ENCODE peak calls at places on chromosomes 12 and 14, in four cellular contexts. One of them, this sample, is unnamed.

GRCh38 chr14:71482701-71483100 is 449.5 kb upstream of the RGS6 start:
- DNase-seq in CD8-positive, alpha-beta T cell: no peak
- DNase-seq in choroid plexus epithelial cell: peak
- DNase-seq in colonic mucosa: no peak
- DNase-seq in this sample: no peak

GRCh38 chr12:12508612-12509011 is 54.1 kb downstream of the DUSP16 start:
- DNase-seq in colonic mucosa: no peak
- DNase-seq in choroid plexus epithelial cell: peak
- DNase-seq in CD8-positive, alpha-beta T cell: no peak
- DNase-seq in this sample: no peak

GRCh38 chr12:92509156-92509758 is 193.5 kb upstream of the PLEKHG7 start:
- DNase-seq in colonic mucosa: no peak
- DNase-seq in CD8-positive, alpha-beta T cell: no peak
- DNase-seq in choroid plexus epithelial cell: no peak
- DNase-seq in this sample: no peak

GRCh38 chr14:88695873-88696272 is 96.9 kb downstream of the EML5 start:
- DNase-seq in choroid plexus epithelial cell: peak
- DNase-seq in CD8-positive, alpha-beta T cell: no peak
- DNase-seq in colonic mucosa: no peak
- DNase-seq in this sample: no peak

GRCh38 chr14:75339059-75339458 is 60.4 kb downstream of the FOS start:
- DNase-seq in CD8-positive, alpha-beta T cell: no peak
- DNase-seq in colonic mucosa: no peak
- DNase-seq in choroid plexus epithelial cell: peak
- DNase-seq in this sample: no peak

GRCh38 chr14:69504775-69505174 is 20.2 kb downstream of the PLEKHD1 start:
- DNase-seq in colonic mucosa: no peak
- DNase-seq in CD8-positive, alpha-beta T cell: no peak
- DNase-seq in choroid plexus epithelial cell: no peak
- DNase-seq in this sample: no peak

GRCh38 chr12:116416161-116416560 is 138.7 kb upstream of the MED13L start:
- DNase-seq in CD8-positive, alpha-beta T cell: no peak
- DNase-seq in choroid plexus epithelial cell: no peak
- DNase-seq in colonic mucosa: no peak
- DNase-seq in this sample: no peak

GRCh38 chr12:66387067-66387466 is 84.8 kb downstream of the HELB start:
- DNase-seq in choroid plexus epithelial cell: peak
- DNase-seq in CD8-positive, alpha-beta T cell: no peak
- DNase-seq in colonic mucosa: no peak
- DNase-seq in this sample: no peak

GRCh38 chr14:65080954-65081747 is 21.2 kb downstream of the MAX start:
- DNase-seq in choroid plexus epithelial cell: peak
- DNase-seq in colonic mucosa: peak
- DNase-seq in CD8-positive, alpha-beta T cell: no peak
- DNase-seq in this sample: no peak

GRCh38 chr14:100308112-100308792 is 2.0 kb upstream of the SLC25A29 start:
- DNase-seq in choroid plexus epithelial cell: no peak
- DNase-seq in CD8-positive, alpha-beta T cell: no peak
- DNase-seq in colonic mucosa: no peak
- DNase-seq in this sample: no peak
- H3K4me3 ChIP-seq in choroid plexus epithelial cell: no peak
- H3K4me3 ChIP-seq in CD8-positive, alpha-beta T cell: no peak
- H3K4me3 ChIP-seq in colonic mucosa: no peak
- H3K4me3 ChIP-seq in this sample: no peak

DNA sequence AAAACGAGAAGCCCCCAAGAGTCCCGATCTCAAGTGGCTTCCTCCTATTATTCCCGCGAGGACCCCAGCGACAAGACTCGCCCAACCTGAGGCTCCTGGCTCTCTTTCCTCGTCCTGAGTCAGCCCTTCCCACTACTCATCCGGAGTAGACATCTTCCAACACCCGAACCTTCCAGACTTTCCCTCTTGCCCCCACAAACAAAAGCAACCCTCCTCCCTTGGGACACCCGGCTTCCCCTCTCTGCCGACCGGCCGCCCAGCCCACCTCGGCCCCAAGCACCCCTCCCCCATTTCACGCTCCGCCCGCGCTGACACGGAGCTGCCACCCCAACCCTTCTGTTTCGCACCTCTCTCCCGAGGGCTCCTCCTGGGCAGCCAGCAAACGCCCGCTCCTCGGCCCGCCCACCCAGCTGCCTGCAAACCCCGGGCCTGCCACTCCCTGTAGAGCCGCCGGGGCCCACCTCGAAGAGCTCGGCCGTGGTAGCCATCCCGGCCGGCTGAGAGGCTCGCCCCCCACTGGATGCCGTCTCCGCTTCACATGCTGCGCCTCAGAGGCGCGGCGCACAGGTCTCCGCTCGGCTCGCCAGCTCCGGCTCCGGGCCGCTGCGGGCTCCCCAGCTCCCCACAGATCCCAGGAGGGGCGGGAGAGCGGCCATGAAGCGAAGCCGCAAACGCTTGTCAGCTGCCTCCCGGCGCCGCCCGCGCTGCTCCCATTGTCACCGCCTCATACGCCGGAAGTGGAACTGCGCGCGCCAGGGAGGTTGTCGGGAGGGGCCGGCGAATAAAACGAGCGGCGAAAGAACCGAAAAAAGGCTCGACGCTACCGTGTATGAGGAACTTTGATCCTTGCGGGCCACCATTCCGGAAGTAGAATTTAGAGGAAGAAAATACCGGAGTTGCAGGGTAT is at the start of the genes AP5M1 and EXOC5:
- DNase-seq in colonic mucosa: peak
- DNase-seq in CD8-positive, alpha-beta T cell: peak
- DNase-seq in choroid plexus epithelial cell: peak
- DNase-seq in this sample: peak
- TF ChIP-seq CTCF in colonic mucosa: no peak
- TF ChIP-seq CTCF in CD8-positive, alpha-beta T cell: no peak
- TF ChIP-seq CTCF in choroid plexus epithelial cell: peak
- TF ChIP-seq CTCF in this sample: no peak

GRCh38 chr12:47779943-47780504 is 7.0 kb downstream of the SLC48A1 start:
- DNase-seq in CD8-positive, alpha-beta T cell: no peak
- DNase-seq in colonic mucosa: no peak
- DNase-seq in choroid plexus epithelial cell: no peak
- DNase-seq in this sample: no peak
- H3K4me3 ChIP-seq in CD8-positive, alpha-beta T cell: no peak
- H3K4me3 ChIP-seq in colonic mucosa: no peak
- H3K4me3 ChIP-seq in choroid plexus epithelial cell: no peak
- H3K4me3 ChIP-seq in this sample: no peak

GRCh38 chr12:83196694-83197350 is 510.1 kb downstream of the TMTC2 start:
- DNase-seq in colonic mucosa: no peak
- DNase-seq in choroid plexus epithelial cell: no peak
- DNase-seq in CD8-positive, alpha-beta T cell: no peak
- DNase-seq in this sample: no peak

GRCh38 chr12:83199069-83199468 is 512.4 kb downstream of the TMTC2 start:
- DNase-seq in choroid plexus epithelial cell: no peak
- DNase-seq in colonic mucosa: no peak
- DNase-seq in CD8-positive, alpha-beta T cell: no peak
- DNase-seq in this sample: no peak

GRCh38 chr12:83197483-83197914 is 510.8 kb downstream of the TMTC2 start:
- DNase-seq in choroid plexus epithelial cell: no peak
- DNase-seq in colonic mucosa: no peak
- DNase-seq in CD8-positive, alpha-beta T cell: no peak
- DNase-seq in this sample: no peak

GRCh38 chr12:83198291-83198690 is 511.6 kb downstream of the TMTC2 start:
- DNase-seq in colonic mucosa: no peak
- DNase-seq in CD8-positive, alpha-beta T cell: no peak
- DNase-seq in choroid plexus epithelial cell: no peak
- DNase-seq in this sample: no peak
- TF ChIP-seq CTCF in colonic mucosa: no peak
- TF ChIP-seq CTCF in CD8-positive, alpha-beta T cell: no peak
- TF ChIP-seq CTCF in choroid plexus epithelial cell: no peak
- TF ChIP-seq CTCF in this sample: no peak

DNA sequence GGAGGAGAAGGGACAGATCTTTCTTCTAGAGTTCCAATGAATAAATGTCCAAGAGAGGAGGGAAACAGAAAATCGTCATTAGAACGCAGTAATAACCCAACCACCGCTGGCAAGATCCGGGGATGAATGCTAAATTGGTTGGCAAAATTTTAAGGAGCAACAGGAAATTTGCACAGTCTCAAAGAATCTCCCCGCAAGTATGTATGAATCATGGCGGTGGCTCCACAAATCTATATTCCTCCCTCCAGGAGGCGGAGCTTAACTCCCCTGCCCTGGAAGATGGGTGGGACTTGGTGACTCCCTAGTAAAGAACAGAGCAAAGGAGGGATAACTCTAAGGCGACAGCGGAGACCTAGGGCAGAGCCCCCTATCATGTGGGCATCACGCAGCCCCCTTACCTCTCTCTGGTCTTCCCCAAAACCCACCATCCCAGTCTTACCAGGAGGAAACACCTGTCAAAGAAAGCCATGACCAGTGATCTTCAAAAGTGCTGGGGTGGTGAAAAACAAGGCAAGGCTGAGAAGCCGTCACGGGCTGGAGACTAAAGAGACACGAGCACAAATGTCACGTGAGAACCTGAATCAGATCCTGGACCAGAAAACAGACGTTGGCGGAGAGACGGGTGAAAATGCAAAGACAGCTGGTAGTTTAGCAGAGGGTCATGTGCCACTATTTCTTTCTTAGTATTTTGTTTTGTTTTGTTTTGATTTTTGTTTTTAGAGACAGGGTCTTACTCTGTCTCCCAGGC is 125.8 kb downstream of the NCOR2 start:
- DNase-seq in CD8-positive, alpha-beta T cell: no peak
- DNase-seq in colonic mucosa: no peak
- DNase-seq in choroid plexus epithelial cell: peak
- DNase-seq in this sample: no peak
- H3K4me3 ChIP-seq in CD8-positive, alpha-beta T cell: no peak
- H3K4me3 ChIP-seq in colonic mucosa: no peak
- H3K4me3 ChIP-seq in choroid plexus epithelial cell: no peak
- H3K4me3 ChIP-seq in this sample: no peak

GRCh38 chr14:56413721-56414120 is 165.9 kb upstream of the TMEM260 start:
- DNase-seq in colonic mucosa: no peak
- DNase-seq in CD8-positive, alpha-beta T cell: no peak
- DNase-seq in choroid plexus epithelial cell: no peak
- DNase-seq in this sample: no peak

GRCh38 chr14:56417173-56417572 is 162.4 kb upstream of the TMEM260 start:
- DNase-seq in choroid plexus epithelial cell: no peak
- DNase-seq in colonic mucosa: no peak
- DNase-seq in CD8-positive, alpha-beta T cell: no peak
- DNase-seq in this sample: no peak

GRCh38 chr14:56416213-56416612 is 163.4 kb upstream of the TMEM260 start:
- DNase-seq in colonic mucosa: no peak
- DNase-seq in CD8-positive, alpha-beta T cell: no peak
- DNase-seq in choroid plexus epithelial cell: no peak
- DNase-seq in this sample: no peak

GRCh38 chr14:56414231-56414630 is 165.4 kb upstream of the TMEM260 start:
- DNase-seq in colonic mucosa: no peak
- DNase-seq in CD8-positive, alpha-beta T cell: no peak
- DNase-seq in choroid plexus epithelial cell: no peak
- DNase-seq in this sample: no peak

GRCh38 chr14:56412453-56413434 is 166.9 kb upstream of the TMEM260 start:
- DNase-seq in colonic mucosa: no peak
- DNase-seq in CD8-positive, alpha-beta T cell: no peak
- DNase-seq in choroid plexus epithelial cell: no peak
- DNase-seq in this sample: no peak
- TF ChIP-seq CTCF in colonic mucosa: no peak
- TF ChIP-seq CTCF in CD8-positive, alpha-beta T cell: no peak
- TF ChIP-seq CTCF in choroid plexus epithelial cell: no peak
- TF ChIP-seq CTCF in this sample: no peak